ENCODE peak calls at places on chromosomes 12 and 14, in four cellular contexts. H is ascending aorta, D is tibial nerve, O is hepatocyte. A is an unnamed sample.
A peak's percentile ranks its signal among the peaks of the same experiment; 100 is the strongest.

GRCh38 chr12:33672879-33673577 is 233.4 kb upstream of the SYT10 start:
- DNase-seq in D (no peak), H (no peak), O (no peak), A (no peak)

GRCh38 chr14:103382375-103382774 is 2.8 kb upstream of the MARK3 start:
- DNase-seq in H (no peak), D (no peak), O (peak; percentile 60), A (peak; percentile 52)

GRCh38 chr14:92590941-92591340 is 77.4 kb downstream of the RIN3 start:
- DNase-seq in D (no peak), O (no peak), H (no peak), A (no peak)

GRCh38 chr14:47606601-47607000 is 68.8 kb downstream of the MDGA2 start:
- DNase-seq in O (no peak), H (no peak), D (no peak), A (no peak)

GRCh38 chr12:101969-102878 is 35.7 kb downstream of the IQSEC3 start:
- DNase-seq in D (no peak), O (no peak), H (no peak), A (no peak)

GRCh38 chr12:806116-806805 is 53.9 kb downstream of the WNK1 start:
- DNase-seq in D (no peak), O (peak; percentile 36), H (no peak), A (no peak)

GRCh38 chr12:5485471-5485870 is 53.6 kb downstream of the NTF3 start:
- DNase-seq in H (no peak), O (no peak), D (no peak), A (no peak)

GRCh38 chr14:33404054-33404453 is 465.4 kb downstream of the NPAS3 start:
- DNase-seq in O (peak; percentile 10), H (no peak), D (no peak), A (no peak)

GRCh38 chr12:58930770-58931324 is 10.5 kb upstream of the LRIG3 start:
- DNase-seq in H (no peak), O (no peak), D (no peak), A (no peak)

GRCh38 chr12:66190519-66191406 is 1.7 kb downstream of the IRAK3 start:
- DNase-seq in O (no peak), D (no peak), H (no peak), A (peak; percentile 53)

GRCh38 chr12:43336962-43337555 is 214.9 kb downstream of the ADAMTS20 start:
- DNase-seq in O (peak; percentile 21), D (no peak), H (no peak), A (peak; percentile 25)

GRCh38 chr14:101529079-101529478 is 32.2 kb upstream of the DIO3 start:
- DNase-seq in D (no peak), O (no peak), H (no peak), A (no peak)
- TF ChIP-seq CTCF in D (no peak), O (no peak), H (no peak), A (no peak)

GRCh38 chr12:54572881-54573280 is 15.6 kb downstream of the PPP1R1A start:
- DNase-seq in H (no peak), O (no peak), D (no peak), A (no peak)
- TF ChIP-seq CTCF in H (no peak), O (no peak), D (no peak), A (no peak)

GRCh38 chr12:2836004-2836403 is 1.2 kb upstream of the NRIP2 start:
- DNase-seq in D (no peak), H (no peak), O (no peak), A (no peak)

GRCh38 chr12:2833327-2833726 is 1.5 kb downstream of the NRIP2 start:
- DNase-seq in H (no peak), O (no peak), D (no peak), A (no peak)

GRCh38 chr12:2836576-2836975 is 1.7 kb upstream of the NRIP2 start:
- DNase-seq in O (no peak), D (no peak), H (no peak), A (peak; percentile 49)

GRCh38 chr12:2833810-2834209 is 1.0 kb downstream of the NRIP2 start:
- DNase-seq in D (no peak), O (no peak), H (no peak), A (no peak)

DNA sequence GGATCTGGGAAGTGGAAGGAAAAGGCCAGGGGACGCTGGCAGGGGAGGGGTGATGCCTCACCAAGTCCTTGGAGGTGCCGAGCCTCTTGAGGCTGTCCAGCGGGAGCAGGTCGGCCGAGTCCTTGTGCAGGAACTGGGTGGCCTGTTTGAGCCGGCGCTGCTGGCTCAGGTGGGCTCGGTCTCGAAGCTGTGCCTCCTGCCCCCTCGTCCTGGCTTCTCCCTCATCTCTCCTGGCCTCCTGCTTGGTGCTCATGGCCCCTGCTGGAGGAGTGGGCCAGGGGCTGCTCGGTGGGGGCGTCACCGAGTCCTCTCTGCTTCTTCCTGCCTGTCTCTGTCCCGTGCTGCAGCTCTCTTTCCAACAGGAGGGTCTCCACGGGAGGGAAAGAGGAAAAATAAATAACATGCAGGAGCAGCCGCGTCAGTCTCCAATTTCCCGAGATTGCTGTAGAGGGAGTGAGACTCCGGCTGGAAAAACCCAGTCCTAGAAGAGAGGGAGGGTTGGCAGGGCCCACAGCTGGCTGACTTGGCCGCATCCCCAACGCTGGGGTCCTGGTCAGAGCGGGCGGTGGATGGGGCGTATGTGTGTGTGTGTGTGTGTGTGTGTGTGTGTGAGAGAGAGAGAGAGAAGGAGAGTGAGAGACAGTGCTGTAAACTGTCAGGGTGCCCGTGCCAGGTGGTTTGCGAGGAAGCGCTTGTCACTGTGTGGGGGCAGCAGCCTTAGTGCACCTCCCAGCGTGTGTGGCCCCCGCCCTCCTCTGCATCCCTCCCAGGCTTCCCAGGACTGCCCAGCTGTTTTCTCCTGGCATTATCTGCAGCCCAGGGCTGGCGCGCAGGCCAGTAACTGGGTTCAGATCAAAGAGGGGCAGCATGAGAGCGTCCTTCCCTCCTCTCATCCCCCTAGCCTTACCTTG is at the start of gene NRIP2:
- DNase-seq in D (no peak), H (no peak), O (peak; percentile 80), A (no peak)
- TF ChIP-seq CTCF in D (peak; percentile 30), H (no peak), O (peak; percentile 35), A (no peak)

DNA sequence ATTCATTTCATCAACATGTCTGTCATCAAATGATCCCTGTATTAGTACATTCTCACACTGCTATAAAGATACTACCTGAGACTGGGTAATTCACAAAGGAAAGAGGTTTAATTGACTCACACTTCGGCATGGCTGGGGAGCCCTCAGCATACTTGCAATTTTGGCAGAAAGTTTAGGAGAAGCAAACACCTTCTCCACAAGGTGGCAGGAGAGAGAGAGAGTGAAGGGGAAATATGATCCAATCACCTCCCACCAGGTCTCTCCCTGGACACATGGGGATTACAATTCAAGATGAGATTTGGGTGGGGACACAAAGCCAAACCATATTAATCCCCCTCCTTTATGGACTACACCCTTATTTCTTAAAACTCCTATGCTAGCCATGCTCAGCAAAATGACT is 932.2 kb downstream of the FLRT2 start:
- DNase-seq in D (no peak), H (no peak), O (peak; percentile 16), A (peak; percentile 6)
- TF ChIP-seq CTCF in D (no peak), H (no peak), O (peak; percentile 48), A (no peak)

GRCh38 chr12:116736962-116737773 is 701 bp downstream of the SPRING1 start:
- DNase-seq in O (peak; percentile 39), D (no peak), H (no peak), A (peak; percentile 49)

GRCh38 chr12:116735084-116735483 is 2.8 kb downstream of the SPRING1 start:
- DNase-seq in D (no peak), O (no peak), H (no peak), A (no peak)

GRCh38 chr12:116735951-116736599 is 1.8 kb downstream of the SPRING1 start:
- DNase-seq in O (peak; percentile 84), D (no peak), H (no peak), A (peak; percentile 19)

GRCh38 chr12:116739381-116739887 is 1.3 kb downstream of the RNFT2 start:
- DNase-seq in O (no peak), D (no peak), H (no peak), A (no peak)

GRCh38 chr12:116737774-116738657 is at the start of the genes RNFT2 and SPRING1:
- DNase-seq in D (peak; percentile 99), H (peak; percentile 100), O (peak; percentile 99), A (peak; percentile 98)
- TF ChIP-seq CTCF in D (no peak), H (no peak), O (no peak), A (no peak)

DNA sequence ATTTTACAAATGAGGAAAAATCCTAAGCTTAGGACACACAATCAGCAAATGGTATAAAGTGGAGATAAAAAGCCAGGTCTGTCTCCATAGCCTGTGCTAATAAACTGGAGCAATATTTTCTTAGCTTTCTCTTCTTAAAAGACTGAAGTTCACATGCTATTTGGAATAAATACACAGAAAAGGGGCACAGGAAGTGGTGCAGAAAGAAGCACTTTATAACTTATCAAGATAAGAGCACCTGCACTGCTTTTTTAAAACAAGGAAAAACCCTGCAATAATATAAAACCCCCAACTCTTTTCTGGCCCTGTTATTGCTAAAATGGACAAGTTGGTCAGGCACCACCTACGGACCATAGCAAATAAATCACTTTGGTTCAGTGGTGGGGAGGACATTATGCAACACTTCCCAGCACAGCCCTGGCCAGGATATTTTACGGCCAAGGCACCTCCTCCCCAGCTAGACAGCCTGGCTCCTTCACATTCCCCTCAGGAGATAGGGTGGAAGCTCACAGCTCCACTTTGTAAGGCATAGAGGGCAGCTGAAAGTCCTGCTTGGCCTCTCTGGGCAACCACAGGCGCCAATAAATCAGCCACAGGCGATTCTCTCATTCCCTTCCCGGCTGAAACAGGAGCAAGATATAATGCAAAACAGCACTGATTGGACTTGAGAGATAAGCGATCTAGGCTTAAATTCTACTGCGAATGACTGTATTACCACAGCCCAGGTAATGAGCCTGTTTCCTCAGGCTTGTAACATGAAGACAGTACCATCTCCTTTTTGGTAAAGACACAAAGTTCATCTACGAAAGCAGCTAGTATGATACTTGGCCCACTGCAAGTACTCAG is 2.1 kb downstream of the ZBTB25 start:
- DNase-seq in D (peak; percentile 70), H (peak; percentile 82), O (peak; percentile 71), A (no peak)
- TF ChIP-seq CTCF in D (no peak), H (no peak), O (no peak), A (no peak)

GRCh38 chr12:65100140-65100539 is 21.0 kb downstream of the WIF1 start:
- DNase-seq in D (no peak), O (no peak), H (no peak), A (no peak)
- TF ChIP-seq CTCF in D (no peak), O (peak; percentile 46), H (no peak), A (no peak)

GRCh38 chr14:51155331-51155730 is 60.4 kb upstream of the TRIM9 start:
- DNase-seq in O (no peak), D (no peak), H (no peak), A (no peak)

GRCh38 chr14:51160871-51161270 is 66.0 kb upstream of the TRIM9 start:
- DNase-seq in D (no peak), H (no peak), O (no peak), A (no peak)

DNA sequence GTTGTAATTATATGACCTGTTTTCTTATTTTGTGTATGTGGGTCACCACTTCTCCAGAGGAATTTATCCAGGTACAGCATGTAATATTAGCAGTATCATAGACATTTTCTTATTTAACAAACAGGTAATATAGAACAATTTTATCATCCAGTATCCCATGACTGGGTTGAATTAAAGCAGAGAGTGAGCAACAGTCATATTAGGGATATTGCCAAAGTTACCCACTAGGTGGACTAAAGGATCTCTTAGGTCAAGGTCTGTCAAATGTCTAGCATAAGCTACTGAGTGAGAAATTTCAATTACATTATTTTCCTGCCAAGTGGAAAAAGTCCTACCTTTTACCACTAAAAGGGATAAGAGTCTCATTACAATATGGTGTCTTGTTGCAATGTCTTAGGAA is 62.1 kb upstream of the TRIM9 start:
- DNase-seq in H (no peak), D (no peak), O (peak; percentile 14), A (no peak)
- TF ChIP-seq CTCF in H (no peak), D (no peak), O (no peak), A (peak; percentile 25)

A was measured in HL-60.